ENCODE peak calls at places on chromosomes 7 and 10, in eight cellular contexts. One of them, this sample, is unnamed.

GRCh38 chr7:157710396-157710795 is 373.6 kb downstream of the DNAJB6 start:
- DNase-seq in PC-9: no peak
- DNase-seq in right lobe of liver: no peak
- DNase-seq in ovary: no peak
- DNase-seq in psoas muscle: no peak
- DNase-seq in stomach: no peak
- DNase-seq in heart right ventricle: no peak
- DNase-seq in RWPE2: no peak
- DNase-seq in this sample: no peak

GRCh38 chr7:122528879-122529481 is 169.9 kb downstream of the RNF133 start:
- DNase-seq in right lobe of liver: no peak
- DNase-seq in heart right ventricle: no peak
- DNase-seq in psoas muscle: no peak
- DNase-seq in PC-9: no peak
- DNase-seq in RWPE2: no peak
- DNase-seq in stomach: no peak
- DNase-seq in ovary: no peak
- DNase-seq in this sample: no peak

GRCh38 chr10:114100848-114101741 is 57.4 kb downstream of the ADRB1 start:
- DNase-seq in stomach: no peak
- DNase-seq in psoas muscle: no peak
- DNase-seq in PC-9: peak
- DNase-seq in ovary: peak
- DNase-seq in right lobe of liver: peak
- DNase-seq in heart right ventricle: peak
- DNase-seq in RWPE2: no peak
- DNase-seq in this sample: peak

GRCh38 chr7:108001759-108002725 is 919 bp downstream of the LAMB1 start:
- DNase-seq in stomach: no peak
- DNase-seq in psoas muscle: no peak
- DNase-seq in PC-9: no peak
- DNase-seq in right lobe of liver: peak
- DNase-seq in RWPE2: no peak
- DNase-seq in heart right ventricle: no peak
- DNase-seq in ovary: peak
- DNase-seq in this sample: no peak

GRCh38 chr10:48468866-48469511 is 135.9 kb downstream of the ARHGAP22 start:
- DNase-seq in stomach: peak
- DNase-seq in ovary: peak
- DNase-seq in RWPE2: no peak
- DNase-seq in PC-9: no peak
- DNase-seq in heart right ventricle: no peak
- DNase-seq in right lobe of liver: no peak
- DNase-seq in psoas muscle: no peak
- DNase-seq in this sample: no peak

GRCh38 chr10:79139124-79139835 is 70.5 kb downstream of the ZMIZ1 start:
- DNase-seq in stomach: no peak
- DNase-seq in ovary: no peak
- DNase-seq in right lobe of liver: no peak
- DNase-seq in heart right ventricle: peak
- DNase-seq in RWPE2: no peak
- DNase-seq in PC-9: no peak
- DNase-seq in psoas muscle: peak
- DNase-seq in this sample: peak

GRCh38 chr10:78181381-78182055 is 147.9 kb downstream of the RPS24 start:
- DNase-seq in PC-9: no peak
- DNase-seq in right lobe of liver: no peak
- DNase-seq in RWPE2: no peak
- DNase-seq in heart right ventricle: no peak
- DNase-seq in psoas muscle: no peak
- DNase-seq in ovary: no peak
- DNase-seq in stomach: no peak
- DNase-seq in this sample: no peak

GRCh38 chr7:151824285-151824950 is 52.5 kb downstream of the PRKAG2 start:
- DNase-seq in RWPE2: no peak
- DNase-seq in heart right ventricle: no peak
- DNase-seq in ovary: no peak
- DNase-seq in right lobe of liver: no peak
- DNase-seq in psoas muscle: peak
- DNase-seq in PC-9: no peak
- DNase-seq in stomach: no peak
- DNase-seq in this sample: peak

GRCh38 chr7:75889223-75889825 is 10.5 kb downstream of the RHBDD2 start:
- DNase-seq in psoas muscle: no peak
- DNase-seq in heart right ventricle: no peak
- DNase-seq in PC-9: no peak
- DNase-seq in stomach: no peak
- DNase-seq in ovary: no peak
- DNase-seq in RWPE2: no peak
- DNase-seq in right lobe of liver: no peak
- DNase-seq in this sample: no peak

GRCh38 chr7:50564171-50564570 is 1.0 kb downstream of the DDC start:
- DNase-seq in stomach: no peak
- DNase-seq in ovary: no peak
- DNase-seq in heart right ventricle: no peak
- DNase-seq in PC-9: no peak
- DNase-seq in right lobe of liver: peak
- DNase-seq in RWPE2: no peak
- DNase-seq in psoas muscle: no peak
- DNase-seq in this sample: no peak

GRCh38 chr7:80819503-80819902 is 99.3 kb downstream of the SEMA3C start:
- DNase-seq in PC-9: no peak
- DNase-seq in psoas muscle: no peak
- DNase-seq in RWPE2: no peak
- DNase-seq in right lobe of liver: no peak
- DNase-seq in ovary: no peak
- DNase-seq in heart right ventricle: no peak
- DNase-seq in stomach: no peak
- DNase-seq in this sample: no peak

GRCh38 chr10:124092270-124093075 is 925 bp downstream of the CHST15 start:
- DNase-seq in right lobe of liver: peak
- DNase-seq in heart right ventricle: peak
- DNase-seq in psoas muscle: peak
- DNase-seq in PC-9: peak
- DNase-seq in ovary: peak
- DNase-seq in RWPE2: no peak
- DNase-seq in stomach: peak
- DNase-seq in this sample: peak

GRCh38 chr10:89738551-89739209 is 37.3 kb downstream of the KIF20B start:
- DNase-seq in ovary: no peak
- DNase-seq in PC-9: no peak
- DNase-seq in right lobe of liver: no peak
- DNase-seq in psoas muscle: no peak
- DNase-seq in stomach: no peak
- DNase-seq in RWPE2: no peak
- DNase-seq in heart right ventricle: no peak
- DNase-seq in this sample: no peak

GRCh38 chr7:79217468-79217867 is 236.0 kb downstream of the MAGI2 start:
- DNase-seq in heart right ventricle: no peak
- DNase-seq in ovary: no peak
- DNase-seq in right lobe of liver: no peak
- DNase-seq in psoas muscle: no peak
- DNase-seq in RWPE2: no peak
- DNase-seq in PC-9: no peak
- DNase-seq in stomach: no peak
- DNase-seq in this sample: no peak

GRCh38 chr7:138935438-138936079 is 45.6 kb downstream of the KIAA1549 start:
- DNase-seq in ovary: no peak
- DNase-seq in RWPE2: no peak
- DNase-seq in psoas muscle: no peak
- DNase-seq in right lobe of liver: no peak
- DNase-seq in heart right ventricle: no peak
- DNase-seq in stomach: no peak
- DNase-seq in PC-9: peak
- DNase-seq in this sample: no peak

GRCh38 chr10:53990799-53991238 is 810.2 kb downstream of the PCDH15 start:
- DNase-seq in psoas muscle: no peak
- DNase-seq in heart right ventricle: no peak
- DNase-seq in PC-9: no peak
- DNase-seq in ovary: no peak
- DNase-seq in RWPE2: no peak
- DNase-seq in right lobe of liver: no peak
- DNase-seq in stomach: no peak
- DNase-seq in this sample: no peak

GRCh38 chr7:47404005-47404404 is 177.9 kb downstream of the TNS3 start:
- DNase-seq in right lobe of liver: no peak
- DNase-seq in heart right ventricle: no peak
- DNase-seq in PC-9: no peak
- DNase-seq in ovary: no peak
- DNase-seq in psoas muscle: no peak
- DNase-seq in RWPE2: no peak
- DNase-seq in stomach: peak
- DNase-seq in this sample: no peak

GRCh38 chr7:22730921-22731654 is 4.1 kb downstream of the IL6 start:
- DNase-seq in PC-9: peak
- DNase-seq in right lobe of liver: no peak
- DNase-seq in stomach: no peak
- DNase-seq in ovary: no peak
- DNase-seq in heart right ventricle: no peak
- DNase-seq in RWPE2: peak
- DNase-seq in psoas muscle: no peak
- DNase-seq in this sample: no peak

GRCh38 chr7:18116661-18117060 is 89.0 kb upstream of the PRPS1L1 start:
- DNase-seq in PC-9: no peak
- DNase-seq in ovary: no peak
- DNase-seq in heart right ventricle: no peak
- DNase-seq in RWPE2: no peak
- DNase-seq in psoas muscle: no peak
- DNase-seq in right lobe of liver: no peak
- DNase-seq in stomach: no peak
- DNase-seq in this sample: no peak

GRCh38 chr7:153382591-153383225 is 623.2 kb downstream of the ACTR3B start:
- DNase-seq in PC-9: no peak
- DNase-seq in RWPE2: no peak
- DNase-seq in ovary: no peak
- DNase-seq in heart right ventricle: no peak
- DNase-seq in right lobe of liver: no peak
- DNase-seq in stomach: no peak
- DNase-seq in psoas muscle: no peak
- DNase-seq in this sample: no peak

GRCh38 chr10:70903262-70903921 is 15.0 kb upstream of the PCBD1 start:
- DNase-seq in RWPE2: no peak
- DNase-seq in stomach: peak
- DNase-seq in heart right ventricle: peak
- DNase-seq in PC-9: peak
- DNase-seq in psoas muscle: peak
- DNase-seq in ovary: peak
- DNase-seq in right lobe of liver: peak
- DNase-seq in this sample: no peak

GRCh38 chr7:95630702-95631458 is 34.6 kb upstream of the PDK4 start:
- DNase-seq in RWPE2: no peak
- DNase-seq in right lobe of liver: no peak
- DNase-seq in ovary: no peak
- DNase-seq in psoas muscle: no peak
- DNase-seq in PC-9: no peak
- DNase-seq in heart right ventricle: no peak
- DNase-seq in stomach: no peak
- DNase-seq in this sample: no peak

GRCh38 chr7:27808626-27809025 is 68.7 kb downstream of the TAX1BP1 start:
- DNase-seq in stomach: no peak
- DNase-seq in PC-9: no peak
- DNase-seq in right lobe of liver: no peak
- DNase-seq in psoas muscle: no peak
- DNase-seq in ovary: no peak
- DNase-seq in RWPE2: no peak
- DNase-seq in heart right ventricle: no peak
- DNase-seq in this sample: no peak

GRCh38 chr10:32942081-32942480 is 15.9 kb downstream of the ITGB1 start:
- DNase-seq in psoas muscle: no peak
- DNase-seq in right lobe of liver: no peak
- DNase-seq in heart right ventricle: no peak
- DNase-seq in PC-9: no peak
- DNase-seq in RWPE2: no peak
- DNase-seq in ovary: no peak
- DNase-seq in stomach: no peak
- DNase-seq in this sample: no peak
- H3K27ac ChIP-seq in psoas muscle: peak
- H3K27ac ChIP-seq in right lobe of liver: no peak
- H3K27ac ChIP-seq in heart right ventricle: peak
- H3K27ac ChIP-seq in PC-9: no peak
- H3K27ac ChIP-seq in RWPE2: peak
- H3K27ac ChIP-seq in ovary: no peak
- H3K27ac ChIP-seq in stomach: peak
- H3K27ac ChIP-seq in this sample: no peak

GRCh38 chr7:155257482-155258232 is 40.0 kb upstream of the INSIG1 start:
- DNase-seq in RWPE2: no peak
- DNase-seq in psoas muscle: peak
- DNase-seq in stomach: peak
- DNase-seq in right lobe of liver: no peak
- DNase-seq in ovary: no peak
- DNase-seq in heart right ventricle: peak
- DNase-seq in PC-9: peak
- DNase-seq in this sample: peak

GRCh38 chr7:155256081-155256760 is 41.5 kb upstream of the INSIG1 start:
- DNase-seq in PC-9: no peak
- DNase-seq in heart right ventricle: no peak
- DNase-seq in stomach: no peak
- DNase-seq in RWPE2: no peak
- DNase-seq in ovary: no peak
- DNase-seq in right lobe of liver: no peak
- DNase-seq in psoas muscle: no peak
- DNase-seq in this sample: no peak

GRCh38 chr7:155259791-155260497 is 37.7 kb upstream of the INSIG1 start:
- DNase-seq in stomach: no peak
- DNase-seq in psoas muscle: no peak
- DNase-seq in RWPE2: no peak
- DNase-seq in right lobe of liver: no peak
- DNase-seq in ovary: no peak
- DNase-seq in heart right ventricle: no peak
- DNase-seq in PC-9: no peak
- DNase-seq in this sample: no peak

GRCh38 chr7:155256761-155257481 is 40.8 kb upstream of the INSIG1 start:
- DNase-seq in right lobe of liver: no peak
- DNase-seq in heart right ventricle: no peak
- DNase-seq in stomach: no peak
- DNase-seq in psoas muscle: no peak
- DNase-seq in RWPE2: no peak
- DNase-seq in ovary: no peak
- DNase-seq in PC-9: no peak
- DNase-seq in this sample: no peak

GRCh38 chr7:155258233-155258575 is 39.5 kb upstream of the INSIG1 start:
- DNase-seq in PC-9: peak
- DNase-seq in ovary: no peak
- DNase-seq in stomach: no peak
- DNase-seq in right lobe of liver: no peak
- DNase-seq in psoas muscle: peak
- DNase-seq in heart right ventricle: peak
- DNase-seq in RWPE2: no peak
- DNase-seq in this sample: no peak
- H3K27ac ChIP-seq in PC-9: no peak
- H3K27ac ChIP-seq in ovary: no peak
- H3K27ac ChIP-seq in stomach: peak
- H3K27ac ChIP-seq in right lobe of liver: peak
- H3K27ac ChIP-seq in psoas muscle: peak
- H3K27ac ChIP-seq in heart right ventricle: peak
- H3K27ac ChIP-seq in RWPE2: no peak
- H3K27ac ChIP-seq in this sample: no peak

GRCh38 chr7:7785349-7785973 is 67.1 kb upstream of the RPA3 start:
- DNase-seq in ovary: no peak
- DNase-seq in stomach: no peak
- DNase-seq in PC-9: no peak
- DNase-seq in right lobe of liver: no peak
- DNase-seq in psoas muscle: no peak
- DNase-seq in heart right ventricle: no peak
- DNase-seq in RWPE2: no peak
- DNase-seq in this sample: no peak
- H3K27ac ChIP-seq in ovary: no peak
- H3K27ac ChIP-seq in stomach: no peak
- H3K27ac ChIP-seq in PC-9: no peak
- H3K27ac ChIP-seq in right lobe of liver: no peak
- H3K27ac ChIP-seq in psoas muscle: no peak
- H3K27ac ChIP-seq in heart right ventricle: no peak
- H3K27ac ChIP-seq in RWPE2: no peak
- H3K27ac ChIP-seq in this sample: no peak

GRCh38 chr10:73590881-73591577 is at the start of gene USP54:
- DNase-seq in heart right ventricle: peak
- DNase-seq in stomach: no peak
- DNase-seq in ovary: no peak
- DNase-seq in psoas muscle: no peak
- DNase-seq in RWPE2: no peak
- DNase-seq in PC-9: peak
- DNase-seq in right lobe of liver: no peak
- DNase-seq in this sample: no peak
- H3K27ac ChIP-seq in heart right ventricle: peak
- H3K27ac ChIP-seq in stomach: peak
- H3K27ac ChIP-seq in ovary: no peak
- H3K27ac ChIP-seq in psoas muscle: peak
- H3K27ac ChIP-seq in RWPE2: peak
- H3K27ac ChIP-seq in PC-9: peak
- H3K27ac ChIP-seq in right lobe of liver: no peak
- H3K27ac ChIP-seq in this sample: peak

This sample was measured in left lung.